ENCODE peak calls at places on chromosomes 6 and 20, in six cellular contexts. A is psoas muscle; H is AG04450; W is CD4-positive, alpha-beta T cell; B is neural progenitor cell; X is ovary. I is an unnamed sample.

GRCh38 chr20:62887147-62887859 is 25.7 kb upstream of the TCFL5 start:
- DNase-seq in A (peak; percentile 59), H (peak; percentile 82), W (peak; percentile 16), B (no peak), X (no peak), I (no peak)

GRCh38 chr6:28167068-28167467 is 25.4 kb downstream of the ZKSCAN8 start:
- DNase-seq in A (no peak), H (peak; percentile 13), W (no peak), B (no peak), X (no peak), I (no peak)

GRCh38 chr20:14069796-14070195 is 74.5 kb downstream of the MACROD2 start:
- DNase-seq in A (no peak), H (no peak), W (no peak), B (no peak), X (no peak), I (peak; percentile 6)

GRCh38 chr6:22025468-22026159 is 271.2 kb downstream of the PRL start:
- DNase-seq in A (no peak), H (peak; percentile 48), W (no peak), B (peak; percentile 87), X (peak; percentile 26), I (peak; percentile 98)

GRCh38 chr6:11785449-11785951 is 6.9 kb upstream of the ADTRP start:
- DNase-seq in A (no peak), H (no peak), W (no peak), B (no peak), X (no peak), I (no peak)

GRCh38 chr20:62581806-62582205 is 60.5 kb upstream of the SLCO4A1 start:
- DNase-seq in A (no peak), H (no peak), W (no peak), B (no peak), X (no peak), I (no peak)

GRCh38 chr6:108562503-108562993 is 1.8 kb downstream of the FOXO3 start:
- DNase-seq in A (peak; percentile 56), H (no peak), W (no peak), B (peak; percentile 81), X (peak; percentile 68), I (peak; percentile 99)

GRCh38 chr6:95501032-95501904 is 76.1 kb upstream of the MANEA start:
- DNase-seq in A (no peak), H (no peak), W (no peak), B (no peak), X (no peak), I (no peak)

GRCh38 chr6:93105017-93105416 is 314.3 kb downstream of the EPHA7 start:
- DNase-seq in A (no peak), H (no peak), W (no peak), B (no peak), X (no peak), I (no peak)

GRCh38 chr20:51791626-51792025 is 10.7 kb downstream of the SALL4 start:
- DNase-seq in A (no peak), H (no peak), W (no peak), B (no peak), X (no peak), I (no peak)

GRCh38 chr20:59051666-59052065 is 9.1 kb upstream of the PRELID3B start:
- DNase-seq in A (no peak), H (no peak), W (no peak), B (no peak), X (no peak), I (no peak)

GRCh38 chr6:22470454-22471368 is 98.7 kb upstream of the HDGFL1 start:
- DNase-seq in A (no peak), H (no peak), W (no peak), B (peak; percentile 33), X (peak; percentile 52), I (no peak)

GRCh38 chr6:1348675-1349074 is 36.8 kb downstream of the FOXQ1 start:
- DNase-seq in A (peak; percentile 28), H (no peak), W (no peak), B (peak; percentile 32), X (no peak), I (peak; percentile 54)

GRCh38 chr20:36496707-36497669 is 44.3 kb upstream of the MYL9 start:
- DNase-seq in A (no peak), H (no peak), W (no peak), B (no peak), X (no peak), I (no peak)

DNA sequence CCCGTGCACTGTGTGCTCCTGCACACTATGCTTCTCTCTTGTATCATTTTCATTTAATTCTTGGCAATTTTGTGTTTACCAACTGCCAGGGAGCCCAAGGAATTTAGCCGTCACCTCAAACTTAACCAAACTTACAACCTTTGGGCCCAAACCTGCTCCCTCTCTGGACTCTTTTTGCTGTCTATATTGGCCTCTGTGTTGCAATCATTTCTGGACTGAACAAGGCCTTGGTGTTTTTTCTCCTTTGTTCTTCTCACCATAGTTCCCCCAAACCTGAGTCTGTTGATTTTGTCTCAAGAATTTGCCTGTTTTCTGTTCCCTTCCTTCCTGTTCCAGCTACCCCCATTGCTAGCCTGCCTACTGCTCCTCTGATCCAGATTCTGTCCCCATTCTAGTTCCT is 19.2 kb downstream of the DCBLD1 start:
- DNase-seq in A (no peak), H (no peak), W (no peak), B (no peak), X (no peak), I (no peak)
- H3K27ac ChIP-seq in A (no peak overlapping the region), H (no peak overlapping the region), W (no peak overlapping the region), B (no peak overlapping the region), X (no peak overlapping the region), I (no peak overlapping the region)

GRCh38 chr6:113434641-113435040 is 422.5 kb upstream of the MARCKS start:
- DNase-seq in A (no peak), H (no peak), W (no peak), B (no peak), X (no peak), I (no peak)

GRCh38 chr6:113437571-113437970 is 419.6 kb upstream of the MARCKS start:
- DNase-seq in A (no peak), H (no peak), W (no peak), B (no peak), X (no peak), I (no peak)

GRCh38 chr6:113432729-113433505 is 424.2 kb upstream of the MARCKS start:
- DNase-seq in A (no peak), H (no peak), W (no peak), B (no peak), X (no peak), I (no peak)

GRCh38 chr6:113428702-113429101 is 428.4 kb upstream of the MARCKS start:
- DNase-seq in A (no peak), H (no peak), W (no peak), B (no peak), X (no peak), I (no peak)

DNA sequence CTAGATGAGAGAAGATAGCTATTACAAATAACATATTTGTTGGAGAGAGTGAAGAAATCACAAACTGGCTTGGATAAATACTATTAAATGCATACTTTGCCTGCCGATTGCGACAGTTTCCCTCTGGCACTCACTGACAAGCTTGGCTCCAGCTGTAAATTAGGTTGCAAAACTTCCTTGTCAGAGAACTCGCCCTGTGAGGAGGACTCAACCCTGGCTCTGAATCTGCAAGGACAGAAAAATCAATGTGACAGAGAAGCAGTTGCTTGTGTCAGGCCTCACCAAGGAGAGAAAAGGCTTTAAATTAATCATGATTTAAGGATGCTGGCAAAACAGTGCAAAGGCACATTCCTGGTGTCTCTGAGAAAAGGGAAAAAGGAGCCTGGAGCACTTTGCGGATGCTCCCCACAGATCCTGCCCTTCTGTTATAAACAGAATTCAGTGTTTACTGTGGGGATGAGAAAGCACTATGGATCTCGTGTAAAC is 423.6 kb upstream of the MARCKS start:
- DNase-seq in A (peak; percentile 56), H (peak; percentile 61), W (no peak), B (no peak), X (no peak), I (no peak)
- H3K27ac ChIP-seq in A (no peak overlapping the region), H (no peak overlapping the region), W (no peak overlapping the region), B (no peak overlapping the region), X (no peak overlapping the region), I (no peak overlapping the region)

GRCh38 chr20:10603971-10604864 is 69.6 kb downstream of the JAG1 start:
- DNase-seq in A (peak; percentile 55), H (peak; percentile 70), W (no peak), B (peak; percentile 91), X (no peak), I (no peak)
- H3K27ac ChIP-seq in A (peak overlapping the region; percentile 59), H (peak overlapping the region; percentile 84), W (no peak overlapping the region), B (peak overlapping the region; percentile 60), X (no peak overlapping the region), I (no peak overlapping the region)

GRCh38 chr6:56096454-56096853 is 150.9 kb downstream of the COL21A1 start:
- DNase-seq in A (no peak), H (no peak), W (no peak), B (no peak), X (no peak), I (no peak)
- H3K27ac ChIP-seq in A (no peak overlapping the region), H (no peak overlapping the region), W (no peak overlapping the region), B (no peak overlapping the region), X (no peak overlapping the region), I (no peak overlapping the region)

GRCh38 chr6:12955996-12956395 is 239.4 kb downstream of the PHACTR1 start:
- DNase-seq in A (no peak), H (no peak), W (no peak), B (no peak), X (no peak), I (peak; percentile 59)

GRCh38 chr6:12956991-12957320 is 240.4 kb downstream of the PHACTR1 start:
- DNase-seq in A (no peak), H (no peak), W (no peak), B (peak; percentile 8), X (no peak), I (no peak)

GRCh38 chr6:12958052-12958706 is 241.6 kb downstream of the PHACTR1 start:
- DNase-seq in A (no peak), H (no peak), W (no peak), B (no peak), X (no peak), I (peak; percentile 21)

GRCh38 chr6:12961761-12962160 is 245.2 kb downstream of the PHACTR1 start:
- DNase-seq in A (no peak), H (no peak), W (no peak), B (no peak), X (no peak), I (no peak)

GRCh38 chr6:12957321-12958051 is 240.9 kb downstream of the PHACTR1 start:
- DNase-seq in A (peak; percentile 36), H (peak; percentile 3), W (no peak), B (peak; percentile 41), X (peak; percentile 61), I (peak; percentile 47)
- H3K27ac ChIP-seq in A (peak overlapping the region; percentile 65), H (no peak overlapping the region), W (no peak overlapping the region), B (no peak overlapping the region), X (peak overlapping the region; percentile 57), I (no peak overlapping the region)

GRCh38 chr20:18224968-18225568 is 63.3 kb upstream of the ZNF133 start:
- DNase-seq in A (peak; percentile 29), H (peak; percentile 0), W (no peak), B (peak; percentile 73), X (peak; percentile 25), I (peak; percentile 54)
- H3K27ac ChIP-seq in A (no peak overlapping the region), H (peak overlapping the region; percentile 2), W (no peak overlapping the region), B (peak overlapping the region; percentile 73), X (no peak overlapping the region), I (no peak overlapping the region)